ENCODE peak calls at places on chromosomes 7 and 10, in four cellular contexts. P is erythroblast; S is activated CD4-positive, CD25-positive, alpha-beta regulatory T cell; Z is M059J. G is an unnamed sample.

GRCh38 chr10:118422241-118422640 is 80.1 kb upstream of the FAM204A start:
- DNase-seq in P (no peak), S (no peak), Z (no peak), G (no peak)

GRCh38 chr7:42232275-42232674 is 4.7 kb downstream of the GLI3 start:
- DNase-seq in P (no peak), S (no peak), Z (peak; percentile 99), G (peak; percentile 88)

GRCh38 chr7:64774204-64774842 is 19.9 kb upstream of the ZNF138 start:
- DNase-seq in P (no peak), S (no peak), Z (no peak), G (no peak)

GRCh38 chr7:157027568-157028527 is 17.4 kb upstream of the MNX1 start:
- DNase-seq in P (no peak), S (no peak), Z (peak; percentile 53), G (no peak)

GRCh38 chr10:14839305-14839695 is 1.2 kb downstream of the HSPA14 start:
- DNase-seq in P (peak; percentile 38), S (no peak), Z (no peak), G (no peak)

GRCh38 chr7:122674502-122674901 is 24.4 kb downstream of the RNF133 start:
- DNase-seq in P (no peak), S (no peak), Z (peak; percentile 44), G (peak; percentile 92)

GRCh38 chr10:66295602-66296001 is 630.2 kb upstream of the LRRTM3 start:
- DNase-seq in P (no peak), S (no peak), Z (no peak), G (no peak)

GRCh38 chr7:70498232-70498631 is 633.7 kb upstream of the GALNT17 start:
- DNase-seq in P (no peak), S (no peak), Z (no peak), G (peak; percentile 55)

GRCh38 chr7:107208563-107208962 is 39.8 kb downstream of the HBP1 start:
- DNase-seq in P (no peak), S (no peak), Z (no peak), G (no peak)

GRCh38 chr7:17301491-17302101 is 3.1 kb downstream of the AHR start:
- DNase-seq in P (peak; percentile 49), S (peak; percentile 8), Z (peak; percentile 57), G (peak; percentile 67)

GRCh38 chr7:128876978-128877755 is 14.5 kb downstream of the ATP6V1F start:
- DNase-seq in P (no peak), S (no peak), Z (no peak), G (no peak)

GRCh38 chr7:73669316-73669715 is 1.7 kb downstream of the VPS37D start:
- DNase-seq in P (no peak), S (no peak), Z (no peak), G (no peak)

GRCh38 chr10:68598978-68599753 is 39.0 kb downstream of the TET1 start:
- DNase-seq in P (no peak), S (no peak), Z (peak; percentile 48), G (peak; percentile 69)

GRCh38 chr10:67912330-67912946 is 28.0 kb downstream of the SIRT1 start:
- DNase-seq in P (no peak), S (no peak), Z (peak; percentile 12), G (peak; percentile 49)

GRCh38 chr7:2521952-2522591 is 2.5 kb downstream of the LFNG start:
- DNase-seq in P (no peak), S (peak; percentile 42), Z (peak; percentile 89), G (peak; percentile 57)

GRCh38 chr10:6788191-6788590 is 208.1 kb upstream of the PRKCQ start:
- DNase-seq in P (no peak), S (no peak), Z (no peak), G (no peak)

GRCh38 chr10:99276848-99277486 is 41.3 kb upstream of the HPSE2 start:
- DNase-seq in P (peak; percentile 34), S (no peak), Z (no peak), G (peak; percentile 12)

GRCh38 chr7:82109288-82109687 is 334.3 kb downstream of the CACNA2D1 start:
- DNase-seq in P (no peak), S (no peak), Z (peak; percentile 74), G (peak; percentile 22)

GRCh38 chr7:22578048-22578770 is 78.2 kb upstream of the STEAP1B start:
- DNase-seq in P (no peak), S (no peak), Z (peak; percentile 94), G (peak; percentile 64)

GRCh38 chr7:12802070-12802469 is 114.6 kb downstream of the ARL4A start:
- DNase-seq in P (peak; percentile 8), S (no peak), Z (peak; percentile 15), G (peak; percentile 7)

GRCh38 chr7:28481131-28481926 is 69.0 kb downstream of the CREB5 start:
- DNase-seq in P (no peak), S (no peak), Z (no peak), G (peak; percentile 78)

GRCh38 chr10:571643-572042 is 117.8 kb downstream of the DIP2C start:
- DNase-seq in P (no peak), S (no peak), Z (no peak), G (no peak)

GRCh38 chr10:109374215-109374614 is 549.1 kb downstream of the XPNPEP1 start:
- DNase-seq in P (no peak), S (no peak), Z (peak; percentile 22), G (peak; percentile 9)

GRCh38 chr10:70337201-70337651 is 45.2 kb downstream of the LRRC20 start:
- DNase-seq in P (no peak), S (no peak), Z (peak; percentile 73), G (peak; percentile 84)

GRCh38 chr10:113293167-113293566 is 259.7 kb upstream of the HABP2 start:
- DNase-seq in P (no peak), S (no peak), Z (no peak), G (no peak)

GRCh38 chr7:106215868-106216516 is 68.8 kb downstream of the NAMPT start:
- DNase-seq in P (no peak), S (no peak), Z (no peak), G (no peak)

GRCh38 chr7:132488634-132489302 is 87.5 kb downstream of the PLXNA4 start:
- DNase-seq in P (no peak), S (no peak), Z (peak; percentile 87), G (peak; percentile 45)

GRCh38 chr7:29311314-29311713 is 116.7 kb downstream of the CHN2 start:
- DNase-seq in P (no peak), S (no peak), Z (no peak), G (no peak)

GRCh38 chr7:41448104-41448503 is 254.8 kb downstream of the INHBA start:
- DNase-seq in P (no peak), S (no peak), Z (no peak), G (peak; percentile 14)

GRCh38 chr10:84901885-84902284 is 573.5 kb downstream of the CCSER2 start:
- DNase-seq in P (no peak), S (no peak), Z (no peak), G (no peak)

GRCh38 chr7:55970561-55970960 is 6.2 kb downstream of the NIPSNAP2 start:
- DNase-seq in P (no peak), S (no peak), Z (no peak), G (no peak)

GRCh38 chr10:106360870-106361269 is 803.6 kb downstream of the SORCS1 start:
- DNase-seq in P (no peak), S (no peak), Z (peak; percentile 0), G (peak; percentile 7)

GRCh38 chr10:121886997-121887622 is 40.7 kb downstream of the ATE1 start:
- DNase-seq in P (peak; percentile 62), S (no peak), Z (peak; percentile 42), G (peak; percentile 84)

GRCh38 chr7:18320971-18321567 is 174.5 kb upstream of the HDAC9 start:
- DNase-seq in P (peak; percentile 14), S (no peak), Z (peak; percentile 46), G (peak; percentile 55)

GRCh38 chr7:4479367-4480039 is 202.6 kb upstream of the FOXK1 start:
- DNase-seq in P (peak; percentile 30), S (no peak), Z (peak; percentile 56), G (peak; percentile 74)

GRCh38 chr10:91924212-91925021 is 847 bp downstream of the BTAF1 start:
- DNase-seq in P (no peak), S (no peak), Z (peak; percentile 25), G (no peak)

GRCh38 chr10:59625842-59626522 is 83.7 kb downstream of the SLC16A9 start:
- DNase-seq in P (peak; percentile 70), S (no peak), Z (peak; percentile 45), G (peak; percentile 85)

GRCh38 chr10:34319197-34319846 is 495.8 kb downstream of the PARD3 start:
- DNase-seq in P (peak; percentile 48), S (no peak), Z (peak; percentile 81), G (peak; percentile 70)

GRCh38 chr10:9253121-9253520 is 1198.6 kb downstream of the GATA3 start:
- DNase-seq in P (no peak), S (no peak), Z (peak; percentile 64), G (no peak)